ENCODE peak calls at places on chromosome 21, in five cellular contexts. L is K562, X is SK-N-SH, Z is IMR-90, Q is GM12878. T is an unnamed sample.

GRCh38 chr21:30349572-30349971 is 1.2 kb upstream of the KRTAP23-1 start:
- DNase-seq in L (no peak), X (no peak), Z (no peak), Q (no peak), T (no peak)

GRCh38 chr21:34020005-34020847 is 53.2 kb upstream of the MRPS6 start:
- DNase-seq in L (no peak), X (no peak), Z (no peak), Q (peak), T (peak)

GRCh38 chr21:26941436-26941835 is 25.5 kb downstream of the ADAMTS5 start:
- DNase-seq in L (no peak), X (no peak), Z (peak), Q (no peak), T (no peak)

GRCh38 chr21:30615199-30615598 is 1.0 kb upstream of the KRTAP20-1 start:
- DNase-seq in L (no peak), X (no peak), Z (no peak), Q (no peak), T (no peak)

GRCh38 chr21:35491114-35491513 is 442.0 kb upstream of the RUNX1 start:
- DNase-seq in L (no peak), X (no peak), Z (peak), Q (no peak), T (no peak)

GRCh38 chr21:37455504-37455911 is 88.9 kb downstream of the DYRK1A start:
- DNase-seq in L (peak), X (no peak), Z (peak), Q (no peak), T (no peak)

GRCh38 chr21:29135481-29135880 is 5.0 kb downstream of the MAP3K7CL start:
- DNase-seq in L (no peak), X (no peak), Z (no peak), Q (no peak), T (no peak)

GRCh38 chr21:34669149-34669879 is 520 bp downstream of the CLIC6 start:
- DNase-seq in L (no peak), X (peak), Z (no peak), Q (no peak), T (no peak)

GRCh38 chr21:33966324-33966949 is 50.8 kb upstream of the ATP5PO start:
- DNase-seq in L (peak), X (no peak), Z (no peak), Q (no peak), T (no peak)

GRCh38 chr21:26966978-26967913 is at the start of gene ADAMTS5:
- DNase-seq in L (no peak), X (peak), Z (peak), Q (no peak), T (no peak)

GRCh38 chr21:25501996-25502665 is 105.2 kb downstream of the MRPL39 start:
- DNase-seq in L (no peak), X (no peak), Z (no peak), Q (peak), T (no peak)

GRCh38 chr21:16426936-16427335 is 697.2 kb downstream of the USP25 start:
- DNase-seq in L (no peak), X (no peak), Z (no peak), Q (no peak), T (no peak)

GRCh38 chr21:39452207-39452964 is 616 bp downstream of the SH3BGR start:
- DNase-seq in L (peak), X (no peak), Z (peak), Q (no peak), T (peak)

GRCh38 chr21:29302340-29302991 is 3.7 kb downstream of the BACH1 start:
- DNase-seq in L (no peak), X (no peak), Z (peak), Q (no peak), T (no peak)

GRCh38 chr21:31564439-31564838 is 95.1 kb upstream of the SOD1 start:
- DNase-seq in L (no peak), X (no peak), Z (no peak), Q (no peak), T (no peak)

GRCh38 chr21:31780944-31781343 is 49.0 kb upstream of the SCAF4 start:
- DNase-seq in L (no peak), X (no peak), Z (no peak), Q (no peak), T (peak)

GRCh38 chr21:15514073-15514946 is 215.5 kb upstream of the USP25 start:
- DNase-seq in L (no peak), X (no peak), Z (no peak), Q (peak), T (peak)

GRCh38 chr21:15763359-15763758 is 33.6 kb downstream of the USP25 start:
- DNase-seq in L (no peak), X (no peak), Z (no peak), Q (no peak), T (no peak)

GRCh38 chr21:26842976-26843911 is 2.0 kb downstream of the ADAMTS1 start:
- DNase-seq in L (no peak), X (peak), Z (peak), Q (no peak), T (no peak)

GRCh38 chr21:22791376-22791775 is 1793.2 kb downstream of the NCAM2 start:
- DNase-seq in L (no peak), X (no peak), Z (no peak), Q (no peak), T (no peak)

GRCh38 chr21:38322551-38322950 is 65.8 kb downstream of the KCNJ15 start:
- DNase-seq in L (no peak), X (no peak), Z (peak), Q (no peak), T (no peak)

GRCh38 chr21:28688381-28688780 is 304.3 kb downstream of the LTN1 start:
- DNase-seq in L (no peak), X (no peak), Z (no peak), Q (no peak), T (no peak)

GRCh38 chr21:16302851-16303282 is 573.1 kb downstream of the USP25 start:
- DNase-seq in L (no peak), X (no peak), Z (peak), Q (no peak), T (no peak)

GRCh38 chr21:34812510-34813265 is 143.9 kb downstream of the CLIC6 start:
- DNase-seq in L (no peak), X (no peak), Z (peak), Q (no peak), T (peak)

GRCh38 chr21:16605588-16605987 is 875.8 kb downstream of the USP25 start:
- DNase-seq in L (no peak), X (peak), Z (no peak), Q (no peak), T (no peak)

GRCh38 chr21:39637197-39637970 is 24.6 kb downstream of the B3GALT5 start:
- DNase-seq in L (no peak), X (no peak), Z (no peak), Q (no peak), T (no peak)

GRCh38 chr21:30234050-30234449 is 18.2 kb upstream of the CLDN8 start:
- DNase-seq in L (no peak), X (no peak), Z (no peak), Q (no peak), T (no peak)

GRCh38 chr21:38950388-38951094 is 144.8 kb downstream of the ETS2 start:
- DNase-seq in L (no peak), X (no peak), Z (peak), Q (no peak), T (no peak)

GRCh38 chr21:35366348-35367085 is 317.4 kb upstream of the RUNX1 start:
- DNase-seq in L (no peak), X (no peak), Z (peak), Q (no peak), T (no peak)

GRCh38 chr21:38815060-38815405 is 9.3 kb downstream of the ETS2 start:
- DNase-seq in L (no peak), X (no peak), Z (peak), Q (no peak), T (no peak)

GRCh38 chr21:42518216-42518615 is 4.6 kb downstream of the SLC37A1 start:
- DNase-seq in L (no peak), X (no peak), Z (peak), Q (no peak), T (no peak)

GRCh38 chr21:38986460-38987395 is 181.0 kb downstream of the ETS2 start:
- DNase-seq in L (peak), X (no peak), Z (no peak), Q (no peak), T (peak)

GRCh38 chr21:34865922-34866271 is 183.2 kb downstream of the RUNX1 start:
- DNase-seq in L (no peak), X (no peak), Z (no peak), Q (peak), T (peak)

GRCh38 chr21:29163381-29164115 is 33.1 kb downstream of the MAP3K7CL start:
- DNase-seq in L (no peak), X (no peak), Z (no peak), Q (no peak), T (no peak)

GRCh38 chr21:30044447-30045064 is 104.8 kb upstream of the GRIK1 start:
- DNase-seq in L (peak), X (peak), Z (peak), Q (no peak), T (peak)

GRCh38 chr21:41711416-41712023 is 55.3 kb downstream of the RIPK4 start:
- DNase-seq in L (no peak), X (no peak), Z (no peak), Q (no peak), T (no peak)

GRCh38 chr21:45322960-45323461 is 35.3 kb upstream of the POFUT2 start:
- DNase-seq in L (no peak), X (no peak), Z (no peak), Q (no peak), T (no peak)
- TF ChIP-seq MXI1 in L (no peak), X (no peak), Z (no peak), Q (no peak), T (no peak)

GRCh38 chr21:43684424-43684823 is 25.1 kb downstream of the RRP1B start:
- DNase-seq in L (no peak), X (no peak), Z (no peak), Q (no peak), T (no peak)
- TF ChIP-seq MXI1 in L (no peak), X (no peak), Z (no peak), Q (no peak), T (no peak)

DNA sequence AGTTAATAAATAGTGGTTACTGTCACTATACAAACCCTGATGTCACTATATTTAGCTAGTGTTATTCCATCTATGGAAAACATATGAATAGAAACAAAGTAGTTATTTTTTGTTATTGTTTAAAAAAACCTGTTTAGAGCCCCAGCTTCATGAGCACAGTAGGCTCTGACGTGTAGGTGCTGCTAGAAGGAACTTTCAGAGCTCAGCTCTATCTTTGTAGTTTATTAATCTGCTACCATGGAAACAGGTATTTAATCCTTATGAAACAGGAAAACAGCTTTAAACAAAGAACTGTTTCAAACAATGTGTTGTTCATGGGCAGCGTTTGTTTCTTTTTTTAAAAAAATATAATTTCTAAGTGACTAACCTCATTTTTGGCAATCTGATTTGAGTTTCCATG is 161.9 kb upstream of the C21orf91 start:
- DNase-seq in L (no peak), X (no peak), Z (no peak), Q (no peak), T (no peak)
- TF ChIP-seq MXI1 in L (no peak), X (no peak), Z (no peak), Q (no peak), T (no peak)

DNA sequence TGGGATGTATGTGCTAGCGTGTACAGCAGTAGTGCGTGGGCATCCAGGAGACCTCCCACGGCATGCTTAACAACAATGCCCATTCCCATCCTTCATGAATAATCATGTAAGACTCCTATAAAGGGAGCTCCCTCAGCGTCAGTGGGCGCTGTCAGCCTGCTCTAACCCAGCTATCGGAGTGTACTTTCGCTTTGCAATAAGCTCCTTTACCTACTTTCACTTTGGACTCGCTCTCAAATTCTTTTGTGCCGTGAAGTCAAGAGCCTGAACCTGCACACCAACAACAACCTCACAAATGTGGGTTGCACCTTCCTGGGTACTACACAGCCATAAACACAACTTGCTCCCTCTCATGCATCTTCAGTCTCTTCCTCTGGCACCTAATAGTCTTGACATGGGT is 114.8 kb upstream of the PAXBP1 start:
- DNase-seq in L (no peak), X (no peak), Z (no peak), Q (no peak), T (peak)
- TF ChIP-seq MXI1 in L (no peak), X (no peak), Z (no peak), Q (no peak), T (no peak)